ENCODE peak calls at places on chromosome 7, in eight cellular contexts. C is stomach, Q is endothelial cell of umbilical vein, M is transverse colon, B is prostate gland, E is HCT116, Y is HepG2, O is spleen. S is an unnamed sample.
A peak's percentile ranks its signal among the peaks of the same experiment; 100 is the strongest.

GRCh38 chr7:73645643-73646182 is 21.4 kb upstream of the MLXIPL start:
- DNase-seq in C (no peak), Q (no peak), M (no peak), B (no peak), E (no peak), Y (no peak), O (no peak), S (no peak)

GRCh38 chr7:28155964-28156363 is 24.6 kb downstream of the JAZF1 start:
- DNase-seq in C (no peak), Q (no peak), M (no peak), B (no peak), E (no peak), Y (peak; percentile 15), O (no peak), S (no peak)

GRCh38 chr7:11228515-11228914 is 254.8 kb downstream of the PHF14 start:
- DNase-seq in C (peak; percentile 79), Q (no peak), M (peak; percentile 67), B (peak; percentile 79), E (no peak), Y (no peak), O (no peak), S (peak; percentile 85)

GRCh38 chr7:105473163-105473562 is 48.9 kb downstream of the PUS7 start:
- DNase-seq in C (no peak), Q (no peak), M (no peak), B (no peak), E (no peak), Y (no peak), O (no peak), S (no peak)

GRCh38 chr7:34928052-34928451 is 109.2 kb downstream of the DPY19L1 start:
- DNase-seq in C (peak; percentile 39), Q (no peak), M (peak; percentile 38), B (peak; percentile 24), E (peak; percentile 31), Y (peak; percentile 46), O (no peak), S (no peak)

GRCh38 chr7:29748286-29749099 is 57.8 kb upstream of the WIPF3 start:
- DNase-seq in C (no peak), Q (peak; percentile 44), M (no peak), B (no peak), E (peak; percentile 35), Y (peak; percentile 38), O (no peak), S (no peak)

GRCh38 chr7:139886206-139886605 is 57.1 kb downstream of the TBXAS1 start:
- DNase-seq in C (no peak), Q (no peak), M (no peak), B (no peak), E (no peak), Y (no peak), O (no peak), S (no peak)

GRCh38 chr7:100540073-100540723 is 1.2 kb downstream of the AGFG2 start:
- DNase-seq in C (peak; percentile 76), Q (no peak), M (peak; percentile 77), B (no peak), E (no peak), Y (peak; percentile 98), O (no peak), S (no peak)

GRCh38 chr7:44072364-44073231 is 7.2 kb upstream of the PGAM2 start:
- DNase-seq in C (peak; percentile 65), Q (peak; percentile 87), M (peak; percentile 71), B (peak; percentile 31), E (peak; percentile 48), Y (peak; percentile 76), O (peak; percentile 86), S (peak; percentile 91)

GRCh38 chr7:151243411-151244155 is 4.9 kb downstream of the SMARCD3 start:
- DNase-seq in C (no peak), Q (no peak), M (no peak), B (no peak), E (no peak), Y (no peak), O (peak; percentile 83), S (no peak)

GRCh38 chr7:157276731-157277562 is 59.9 kb upstream of the DNAJB6 start:
- DNase-seq in C (no peak), Q (peak; percentile 29), M (no peak), B (no peak), E (no peak), Y (no peak), O (peak; percentile 75), S (no peak)

GRCh38 chr7:130231792-130232191 is 24.1 kb downstream of the SSMEM1 start:
- DNase-seq in C (no peak), Q (no peak), M (no peak), B (no peak), E (no peak), Y (no peak), O (no peak), S (no peak)

GRCh38 chr7:130224210-130224609 is 16.6 kb downstream of the SSMEM1 start:
- DNase-seq in C (no peak), Q (no peak), M (no peak), B (no peak), E (no peak), Y (no peak), O (no peak), S (no peak)

GRCh38 chr7:130228840-130229239 is 21.2 kb downstream of the SSMEM1 start:
- DNase-seq in C (no peak), Q (no peak), M (no peak), B (no peak), E (no peak), Y (no peak), O (no peak), S (no peak)

GRCh38 chr7:130226333-130226732 is 18.7 kb downstream of the SSMEM1 start:
- DNase-seq in C (no peak), Q (no peak), M (no peak), B (no peak), E (no peak), Y (no peak), O (no peak), S (no peak)

DNA sequence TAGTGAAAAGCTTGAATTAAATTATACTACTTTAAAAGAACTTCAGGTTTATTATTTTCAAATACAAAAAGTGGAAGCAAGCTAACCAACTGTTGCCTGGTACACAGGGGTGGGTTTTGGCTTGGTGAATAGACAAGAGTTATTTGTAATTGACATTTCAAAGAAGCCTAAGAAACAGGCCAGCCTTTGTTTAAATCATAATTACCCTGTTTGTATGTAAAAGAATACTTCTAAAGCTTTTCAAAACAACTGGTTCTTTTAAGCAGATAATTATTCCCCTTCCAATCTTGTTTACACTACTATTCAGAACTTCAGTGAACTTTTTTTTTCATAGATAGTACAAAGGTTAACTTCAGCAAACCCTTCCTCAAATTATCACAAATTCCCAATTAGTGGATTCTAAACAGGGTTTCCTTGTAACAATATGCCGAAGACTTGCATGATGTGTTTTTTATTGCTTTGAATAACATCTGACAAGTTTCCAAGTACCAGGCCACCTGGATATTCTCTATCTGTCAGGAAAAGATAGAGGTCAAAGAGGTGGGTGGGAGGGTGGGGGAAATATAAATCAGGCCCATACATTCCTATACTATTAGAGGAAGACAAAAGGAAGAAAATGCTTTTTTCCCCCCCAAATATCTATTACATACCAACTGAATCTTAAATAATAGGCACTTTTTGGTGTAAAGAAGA is 20.4 kb downstream of the SSMEM1 start:
- DNase-seq in C (no peak), Q (no peak), M (no peak), B (no peak), E (no peak), Y (peak; percentile 53), O (no peak), S (no peak)
- TF ChIP-seq POLR2AphosphoS5 in C (no peak), Q (no peak), M (no peak), B (no peak), E (no peak), Y (no peak), O (no peak), S (no peak)

GRCh38 chr7:80253237-80253636 is 118.6 kb downstream of the GNAI1 start:
- DNase-seq in C (no peak), Q (no peak), M (no peak), B (peak; percentile 20), E (no peak), Y (no peak), O (no peak), S (no peak)
- H3K4me3 ChIP-seq in C (no peak overlapping the region), Q (no peak overlapping the region), M (no peak overlapping the region), B (no peak overlapping the region), E (no peak overlapping the region), Y (no peak overlapping the region), O (no peak overlapping the region), S (no peak overlapping the region)

GRCh38 chr7:22351329-22351692 is 5.6 kb downstream of the RAPGEF5 start:
- DNase-seq in C (no peak), Q (no peak), M (no peak), B (no peak), E (no peak), Y (peak; percentile 69), O (no peak), S (no peak)

GRCh38 chr7:22354462-22354861 is 2.5 kb downstream of the RAPGEF5 start:
- DNase-seq in C (no peak), Q (no peak), M (no peak), B (no peak), E (no peak), Y (no peak), O (no peak), S (no peak)

GRCh38 chr7:22350466-22351328 is 6.3 kb downstream of the RAPGEF5 start:
- DNase-seq in C (no peak), Q (peak; percentile 46), M (no peak), B (peak; percentile 34), E (peak; percentile 22), Y (peak; percentile 90), O (no peak), S (no peak)

GRCh38 chr7:22351878-22352277 is 5.1 kb downstream of the RAPGEF5 start:
- DNase-seq in C (no peak), Q (no peak), M (no peak), B (no peak), E (no peak), Y (no peak), O (no peak), S (no peak)

DNA sequence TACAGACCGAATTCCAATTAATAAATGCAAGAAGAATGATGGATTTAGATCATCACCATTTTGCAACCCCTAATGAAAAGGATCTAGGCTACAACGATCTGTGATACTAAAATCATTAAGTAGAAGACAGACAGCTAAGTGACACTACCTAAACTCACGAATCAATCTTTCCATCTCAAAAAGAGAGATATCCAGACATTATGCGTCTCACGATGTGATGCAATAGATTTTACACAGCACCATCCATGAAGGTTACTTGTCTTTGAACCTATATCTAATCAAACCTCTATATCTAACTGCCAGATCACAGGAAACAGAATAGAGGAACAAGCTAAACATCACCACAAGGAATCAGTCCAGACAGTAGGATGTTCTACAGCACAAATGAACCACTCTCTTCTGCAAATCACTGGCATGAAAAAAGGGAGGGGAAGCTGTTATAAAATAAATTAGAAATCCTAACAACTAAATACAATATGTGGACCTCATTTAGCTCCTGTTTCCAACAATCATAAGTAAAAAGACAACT is 4.1 kb downstream of the RAPGEF5 start:
- DNase-seq in C (no peak), Q (no peak), M (no peak), B (no peak), E (no peak), Y (no peak), O (no peak), S (no peak)
- H3K4me1 ChIP-seq in C (peaks cover 32% of the 10 kb centered on the region), Q (peaks cover 14% of the 10 kb centered on the region), M (peaks cover 23% of the 10 kb centered on the region), B (no peaks in the 10 kb centered on the region), E (peaks cover 31% of the 10 kb centered on the region), Y (peaks cover 85% of the 10 kb centered on the region), O (no peaks in the 10 kb centered on the region), S (peaks cover 31% of the 10 kb centered on the region)

DNA sequence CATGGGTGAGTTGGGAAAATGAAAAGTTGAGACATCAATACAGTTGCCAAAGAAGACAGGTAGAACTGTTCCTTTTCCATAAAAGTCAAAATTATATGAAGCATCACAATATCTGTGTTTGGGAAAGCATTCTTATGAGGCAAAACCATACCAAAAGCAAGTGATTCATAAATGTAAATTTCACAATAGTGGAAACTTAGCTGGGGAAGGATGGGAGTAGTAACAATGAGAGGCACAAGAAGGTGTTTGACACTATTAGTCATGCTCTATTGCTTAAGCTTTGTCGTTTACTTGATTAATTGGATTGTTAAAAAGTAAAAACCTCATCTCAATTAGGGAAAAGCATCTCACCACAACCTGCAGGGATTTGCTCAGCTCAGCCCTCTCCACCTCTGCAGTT is 240.2 kb downstream of the C7orf25 start:
- DNase-seq in C (no peak), Q (no peak), M (no peak), B (no peak), E (no peak), Y (no peak), O (no peak), S (no peak)
- TF ChIP-seq POLR2AphosphoS5 in C (peak; percentile 20), Q (no peak), M (no peak), B (no peak), E (no peak), Y (no peak), O (no peak), S (no peak)